ENCODE peak calls at places on chromosomes 12 and 14, in four cellular contexts. X, O, T and J are unnamed samples.

GRCh38 chr14:85731198-85731597 is 201.3 kb downstream of the FLRT2 start:
- DNase-seq in X (peak), O (peak), T (no peak), J (no peak)

GRCh38 chr12:131115766-131116165 is 162.1 kb downstream of the ADGRD1 start:
- DNase-seq in X (no peak), O (no peak), T (no peak), J (no peak)

GRCh38 chr14:37246427-37246829 is 48.7 kb downstream of the MIPOL1 start:
- DNase-seq in X (no peak), O (peak), T (no peak), J (no peak)

GRCh38 chr14:49972840-49973239 is 80.0 kb downstream of the ARF6 start:
- DNase-seq in X (peak), O (peak), T (no peak), J (no peak)

GRCh38 chr14:61321385-61322010 is at the start of gene PRKCH:
- DNase-seq in X (peak), O (peak), T (peak), J (peak)

GRCh38 chr12:43832506-43833168 is 3.2 kb upstream of the TMEM117 start:
- DNase-seq in X (no peak), O (no peak), T (no peak), J (no peak)

GRCh38 chr12:7970475-7971252 is 34.7 kb upstream of the SLC2A3 start:
- DNase-seq in X (peak), O (peak), T (peak), J (peak)

GRCh38 chr14:69260246-69260978 is 454 bp downstream of the GALNT16 start:
- DNase-seq in X (peak), O (peak), T (no peak), J (peak)

GRCh38 chr12:100555722-100556121 is 17.8 kb upstream of the GAS2L3 start:
- DNase-seq in X (no peak), O (peak), T (no peak), J (no peak)

GRCh38 chr14:76346391-76347160 is 29.4 kb upstream of the ESRRB start:
- DNase-seq in X (no peak), O (no peak), T (no peak), J (no peak)

GRCh38 chr12:3170423-3171194 is 93.4 kb downstream of the TSPAN9 start:
- DNase-seq in X (peak), O (peak), T (no peak), J (no peak)

GRCh38 chr14:85165091-85165490 is 364.9 kb upstream of the FLRT2 start:
- DNase-seq in X (peak), O (peak), T (no peak), J (no peak)

GRCh38 chr14:75153295-75153694 is 23.1 kb downstream of the TMED10 start:
- DNase-seq in X (no peak), O (peak), T (no peak), J (no peak)

GRCh38 chr12:19431407-19432308 is 7.6 kb upstream of the AEBP2 start:
- DNase-seq in X (no peak), O (peak), T (no peak), J (peak)

GRCh38 chr12:131862994-131863710 is 31.3 kb upstream of the ULK1 start:
- DNase-seq in X (no peak), O (peak), T (peak), J (no peak)

GRCh38 chr12:103529306-103529705 is 33.5 kb upstream of the C12orf42 start:
- DNase-seq in X (no peak), O (no peak), T (no peak), J (no peak)

GRCh38 chr12:110641512-110641911 is 27.6 kb downstream of the TCTN1 start:
- DNase-seq in X (no peak), O (peak), T (no peak), J (no peak)

GRCh38 chr12:12810507-12811143 is 2.5 kb upstream of the DDX47 start:
- DNase-seq in X (no peak), O (no peak), T (no peak), J (no peak)

GRCh38 chr14:100062602-100063001 is 2.6 kb upstream of the EVL start:
- DNase-seq in X (no peak), O (no peak), T (no peak), J (no peak)

GRCh38 chr12:92139634-92140555 is 5.8 kb downstream of the BTG1 start:
- DNase-seq in X (no peak), O (no peak), T (no peak), J (no peak)

GRCh38 chr12:108295631-108296030 is 43.5 kb downstream of the CMKLR1 start:
- DNase-seq in X (no peak), O (no peak), T (no peak), J (no peak)

GRCh38 chr12:52720487-52720886 is 17.2 kb upstream of the KRT77 start:
- DNase-seq in X (no peak), O (no peak), T (no peak), J (no peak)

GRCh38 chr12:125525879-125526278 is 460.6 kb downstream of the AACS start:
- DNase-seq in X (no peak), O (no peak), T (no peak), J (no peak)

GRCh38 chr14:61221906-61222305 is 59.2 kb downstream of the TMEM30B start:
- DNase-seq in X (no peak), O (no peak), T (no peak), J (no peak)

GRCh38 chr12:53065470-53065869 is 13.7 kb downstream of the SPRYD3 start:
- DNase-seq in X (peak), O (no peak), T (no peak), J (no peak)

GRCh38 chr14:100581228-100582145 is 5.7 kb downstream of the BEGAIN start:
- DNase-seq in X (no peak), O (no peak), T (peak), J (no peak)

GRCh38 chr14:39181026-39181692 is 6.1 kb downstream of the PNN start:
- DNase-seq in X (no peak), O (no peak), T (no peak), J (no peak)

GRCh38 chr12:52506858-52507715 is 13.1 kb downstream of the KRT5 start:
- DNase-seq in X (no peak), O (peak), T (no peak), J (no peak)

GRCh38 chr14:103386632-103387329 is 1.6 kb downstream of the MARK3 start:
- DNase-seq in X (no peak), O (peak), T (no peak), J (no peak)

GRCh38 chr12:117032593-117033381 is 66.4 kb downstream of the TESC start:
- DNase-seq in X (no peak), O (peak), T (peak), J (no peak)

GRCh38 chr12:116492703-116493324 is 66.4 kb upstream of the MAP1LC3B2 start:
- DNase-seq in X (peak), O (peak), T (no peak), J (no peak)

GRCh38 chr12:4562034-4562657 is at the start of gene DYRK4:
- DNase-seq in X (peak), O (peak), T (peak), J (peak)

GRCh38 chr14:37087520-37087919 is 84.9 kb downstream of the SLC25A21 start:
- DNase-seq in X (no peak), O (no peak), T (no peak), J (no peak)

GRCh38 chr12:64142784-64143183 is 79.3 kb downstream of the KICS2 start:
- DNase-seq in X (no peak), O (no peak), T (no peak), J (no peak)

DNA sequence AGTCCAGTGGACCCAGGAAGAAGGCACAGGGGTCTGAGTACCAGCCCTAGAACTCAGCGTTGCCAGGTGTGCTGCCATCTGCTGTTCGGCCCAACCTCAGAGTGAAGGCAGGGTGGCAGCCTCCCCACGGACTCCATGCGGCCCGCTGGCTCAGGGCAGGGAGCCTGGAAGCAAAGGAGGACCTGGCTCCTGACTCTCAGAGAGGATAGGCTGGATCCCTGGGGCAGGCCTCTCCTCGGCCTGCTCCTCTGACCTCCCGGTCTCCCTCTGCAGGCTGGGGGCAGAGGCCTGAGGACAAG is 10.1 kb downstream of the MCRS1 start:
- DNase-seq in X (no peak), O (no peak), T (peak), J (no peak)
- TF ChIP-seq CTCF in X (no peak), O (peak), T (no peak), J (no peak)

GRCh38 chr14:20988717-20989116 is 1.1 kb upstream of the METTL17 start:
- DNase-seq in X (no peak), O (no peak), T (no peak), J (no peak)

GRCh38 chr14:20989464-20989786 is 355 bp upstream of the METTL17 start:
- DNase-seq in X (no peak), O (no peak), T (no peak), J (no peak)

GRCh38 chr14:20986811-20987210 is 3.0 kb upstream of the METTL17 start:
- DNase-seq in X (peak), O (peak), T (no peak), J (no peak)

DNA sequence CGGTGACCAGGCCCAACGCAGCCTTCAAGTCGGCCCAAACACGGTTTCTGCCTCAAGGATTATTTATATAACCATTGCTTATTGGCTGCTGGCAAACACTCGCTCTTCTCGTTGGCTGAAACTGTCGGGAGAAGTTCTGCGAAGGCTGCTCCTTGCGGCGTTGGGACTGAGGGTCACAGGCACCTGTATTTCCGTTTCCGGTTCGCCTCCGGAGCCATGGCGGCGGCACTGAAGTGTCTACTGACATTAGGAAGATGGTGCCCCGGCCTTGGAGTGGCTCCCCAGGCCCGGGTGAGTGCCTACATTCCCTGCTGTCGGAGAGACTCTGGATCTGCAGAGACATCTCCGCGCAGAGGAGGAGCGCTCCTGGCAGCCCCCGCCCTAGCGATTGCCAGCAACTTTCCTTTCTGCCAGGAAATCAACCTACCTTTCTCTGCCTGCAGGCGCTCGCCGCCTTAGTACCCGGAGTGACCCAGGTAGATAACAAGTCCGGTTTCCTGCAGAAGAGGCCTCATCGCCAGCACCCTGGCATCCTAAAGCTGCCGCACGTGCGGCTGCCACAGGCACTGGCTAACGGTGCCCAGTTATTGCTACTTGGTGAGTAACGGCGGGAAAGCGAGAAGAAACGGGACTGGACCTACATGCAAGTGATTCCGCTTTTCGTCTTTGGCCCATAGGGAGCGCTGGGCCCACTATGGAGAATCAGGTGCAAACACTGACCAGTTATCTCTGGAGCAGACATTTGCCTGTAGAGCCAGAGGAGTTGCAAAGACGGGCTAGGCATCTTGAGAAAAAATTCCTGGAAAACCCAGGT is at the start of gene METTL17:
- DNase-seq in X (peak), O (peak), T (peak), J (peak)
- TF ChIP-seq CTCF in X (no peak), O (peak), T (no peak), J (no peak)

GRCh38 chr12:93896427-93896826 is 219.3 kb downstream of the CRADD start:
- DNase-seq in X (no peak), O (peak), T (no peak), J (no peak)
- TF ChIP-seq CTCF in X (peak), O (no peak), T (no peak), J (no peak)

GRCh38 chr12:113958108-113958507 is 8.0 kb downstream of the RBM19 start:
- DNase-seq in X (no peak), O (no peak), T (no peak), J (no peak)
- TF ChIP-seq CTCF in X (no peak), O (no peak), T (no peak), J (no peak)

GRCh38 chr14:32933623-32933942 is 5.1 kb upstream of the NPAS3 start:
- DNase-seq in X (no peak), O (peak), T (no peak), J (no peak)
- TF ChIP-seq CTCF in X (no peak), O (peak), T (no peak), J (peak)